ENCODE peak calls at places on chromosomes 3 and 15, in four cellular contexts. S is tibial artery, O is NCI-H748 treated with DMSO at 0.1 percent for 48 hours, B is fibroblast of lung. K is an unnamed sample.

GRCh38 chr15:56261854-56262509 is 18.3 kb upstream of the RFX7 start:
- DNase-seq in S (no peak), O (no peak), B (no peak), K (no peak)

GRCh38 chr15:56361978-56362377 is 3.2 kb upstream of the TEX9 start:
- DNase-seq in S (no peak), O (no peak), B (no peak), K (no peak)

GRCh38 chr3:169664034-169664820 is 715 bp upstream of the MECOM start:
- DNase-seq in S (no peak), O (no peak), B (no peak), K (peak)

GRCh38 chr3:62149962-62150361 is 223.4 kb downstream of the FEZF2 start:
- DNase-seq in S (no peak), O (no peak), B (peak), K (no peak)

GRCh38 chr15:39874890-39875549 is 45.0 kb downstream of the GPR176 start:
- DNase-seq in S (no peak), O (peak), B (peak), K (peak)

GRCh38 chr15:59247364-59247763 is 40.7 kb downstream of the LDHAL6B start:
- DNase-seq in S (peak), O (no peak), B (peak), K (peak)

GRCh38 chr15:63025460-63025859 is 17.1 kb upstream of the TPM1 start:
- DNase-seq in S (no peak), O (no peak), B (no peak), K (no peak)

GRCh38 chr15:78325092-78325843 is 14.9 kb upstream of the CRABP1 start:
- DNase-seq in S (no peak), O (no peak), B (peak), K (peak)

GRCh38 chr3:107990926-107991325 is 99.9 kb downstream of the CD47 start:
- DNase-seq in S (no peak), O (no peak), B (no peak), K (no peak)

GRCh38 chr3:64642327-64643151 is 45.3 kb downstream of the ADAMTS9 start:
- DNase-seq in S (no peak), O (peak), B (no peak), K (no peak)

GRCh38 chr3:51063074-51063473 is 322.0 kb upstream of the MANF start:
- DNase-seq in S (no peak), O (no peak), B (no peak), K (no peak)

GRCh38 chr15:80161473-80162016 is 8.7 kb downstream of the FAH start:
- DNase-seq in S (no peak), O (no peak), B (no peak), K (no peak)

GRCh38 chr3:118636841-118637240 is 397.8 kb downstream of the IGSF11 start:
- DNase-seq in S (no peak), O (no peak), B (no peak), K (peak)

GRCh38 chr3:194203482-194204035 is 67.6 kb downstream of the HES1 start:
- DNase-seq in S (no peak), O (no peak), B (no peak), K (no peak)

GRCh38 chr3:109195812-109196211 is 59.3 kb downstream of the C3orf85 start:
- DNase-seq in S (no peak), O (no peak), B (peak), K (no peak)

GRCh38 chr15:36331531-36332275 is 247.7 kb upstream of the CDIN1 start:
- DNase-seq in S (no peak), O (no peak), B (peak), K (no peak)

GRCh38 chr3:149547954-149548728 is 73.6 kb downstream of the TM4SF4 start:
- DNase-seq in S (peak), O (no peak), B (peak), K (peak)

GRCh38 chr15:51751687-51752683 is 588 bp downstream of the TMOD2 start:
- DNase-seq in S (no peak), O (peak), B (peak), K (peak)

GRCh38 chr3:87350367-87351199 is 74.2 kb upstream of the POU1F1 start:
- DNase-seq in S (no peak), O (peak), B (peak), K (no peak)

GRCh38 chr3:44845528-44846520 is 15.9 kb upstream of the TMEM42 start:
- DNase-seq in S (no peak), O (no peak), B (peak), K (no peak)

GRCh38 chr15:99435138-99435695 is 130.6 kb upstream of the MEF2A start:
- DNase-seq in S (peak), O (peak), B (no peak), K (no peak)

GRCh38 chr3:46663611-46664135 is 29.8 kb downstream of the ALS2CL start:
- DNase-seq in S (no peak), O (peak), B (peak), K (peak)

GRCh38 chr3:52893723-52894122 is 3.6 kb downstream of the STIMATE start:
- DNase-seq in S (peak), O (no peak), B (no peak), K (no peak)

GRCh38 chr3:82085356-82085755 is 323.9 kb upstream of the GBE1 start:
- DNase-seq in S (no peak), O (no peak), B (peak), K (no peak)

GRCh38 chr15:40762919-40763800 is 708 bp upstream of the GCHFR start:
- DNase-seq in S (peak), O (peak), B (peak), K (peak)

GRCh38 chr3:9195390-9195789 is 54.1 kb downstream of the SRGAP3 start:
- DNase-seq in S (no peak), O (no peak), B (no peak), K (no peak)

GRCh38 chr15:86009727-86010126 is 69.9 kb upstream of the AGBL1 start:
- DNase-seq in S (no peak), O (no peak), B (no peak), K (no peak)

GRCh38 chr3:59056706-59057105 is 6.9 kb upstream of the CFAP20DC start:
- DNase-seq in S (no peak), O (no peak), B (peak), K (no peak)

GRCh38 chr3:172317984-172318383 is 130.3 kb downstream of the GHSR start:
- DNase-seq in S (no peak), O (no peak), B (peak), K (no peak)

GRCh38 chr15:97909291-97909891 is 51.1 kb upstream of the ARRDC4 start:
- DNase-seq in S (peak), O (peak), B (peak), K (peak)

GRCh38 chr15:101498731-101499480 is 9.4 kb upstream of the PCSK6 start:
- DNase-seq in S (no peak), O (no peak), B (no peak), K (no peak)

GRCh38 chr15:60124460-60125070 is 120.5 kb downstream of the FOXB1 start:
- DNase-seq in S (no peak), O (no peak), B (no peak), K (no peak)

GRCh38 chr3:29245441-29245840 is 35.4 kb upstream of the RBMS3 start:
- DNase-seq in S (no peak), O (no peak), B (no peak), K (no peak)

K was measured in HuH-7.